ENCODE peak calls at places on chromosomes 1 and 21, in seven cellular contexts. A, M, X, B, D, F and P are unnamed samples. For H3K79me1, the result is how much of the 10 kb centered on the place peaks cover.

GRCh38 chr1:84573967-84574842 is at the start of gene CTBS:
- DNase-seq in A (peak), M (peak), X (peak), B (peak), D (peak), F (peak), P (peak)

GRCh38 chr1:91583326-91583755 is 82.7 kb downstream of the CDC7 start:
- DNase-seq in A (no peak), M (peak), X (no peak), B (no peak), D (peak), F (no peak), P (no peak)

GRCh38 chr1:59173721-59174120 is 123.2 kb upstream of the FGGY start:
- DNase-seq in A (no peak), M (peak), X (no peak), B (no peak), D (peak), F (no peak), P (no peak)

GRCh38 chr1:8166436-8166835 is 140.3 kb upstream of the ERRFI1 start:
- DNase-seq in A (no peak), M (no peak), X (no peak), B (no peak), D (no peak), F (no peak), P (no peak)

GRCh38 chr1:50774759-50775351 is 185.2 kb downstream of the FAF1 start:
- DNase-seq in A (no peak), M (peak), X (peak), B (peak), D (peak), F (no peak), P (peak)

GRCh38 chr1:113517346-113517745 is 127.0 kb downstream of the MAGI3 start:
- DNase-seq in A (no peak), M (no peak), X (no peak), B (no peak), D (no peak), F (no peak), P (no peak)

GRCh38 chr1:215476541-215476940 is 90.6 kb upstream of the KCTD3 start:
- DNase-seq in A (no peak), M (peak), X (no peak), B (no peak), D (peak), F (no peak), P (no peak)

GRCh38 chr1:170675825-170676224 is 11.9 kb downstream of the PRRX1 start:
- DNase-seq in A (no peak), M (no peak), X (no peak), B (no peak), D (no peak), F (no peak), P (no peak)

GRCh38 chr1:32769524-32770220 is 47.5 kb downstream of the YARS1 start:
- DNase-seq in A (no peak), M (peak), X (no peak), B (no peak), D (peak), F (no peak), P (peak)

GRCh38 chr1:34398916-34399275 is 222.2 kb downstream of the C1orf94 start:
- DNase-seq in A (peak), M (no peak), X (peak), B (no peak), D (no peak), F (peak), P (peak)

GRCh38 chr1:86769065-86769464 is 64.7 kb downstream of the SH3GLB1 start:
- DNase-seq in A (no peak), M (no peak), X (no peak), B (no peak), D (no peak), F (no peak), P (no peak)

GRCh38 chr1:13735168-13735930 is 35.4 kb downstream of the PRDM2 start:
- DNase-seq in A (no peak), M (no peak), X (no peak), B (no peak), D (no peak), F (no peak), P (no peak)

GRCh38 chr1:61839702-61840101 is 97.4 kb downstream of the PATJ start:
- DNase-seq in A (no peak), M (peak), X (no peak), B (no peak), D (peak), F (no peak), P (no peak)

GRCh38 chr21:16402752-16403151 is 673.0 kb downstream of the USP25 start:
- DNase-seq in A (no peak), M (no peak), X (no peak), B (no peak), D (no peak), F (no peak), P (no peak)

GRCh38 chr1:226541231-226541630 is 7.3 kb upstream of the STUM start:
- DNase-seq in A (no peak), M (no peak), X (no peak), B (no peak), D (no peak), F (no peak), P (no peak)

GRCh38 chr1:147264158-147264768 is 21.8 kb downstream of the CHD1L start:
- DNase-seq in A (no peak), M (peak), X (no peak), B (no peak), D (peak), F (no peak), P (peak)

GRCh38 chr1:218474089-218474488 is 129.0 kb downstream of the TGFB2 start:
- DNase-seq in A (no peak), M (no peak), X (no peak), B (no peak), D (no peak), F (no peak), P (no peak)

GRCh38 chr1:24427469-24427862 is 11.9 kb downstream of the NIPAL3 start:
- DNase-seq in A (no peak), M (no peak), X (no peak), B (no peak), D (no peak), F (no peak), P (no peak)

GRCh38 chr1:220300442-220301121 is 28.3 kb upstream of the RAB3GAP2 start:
- DNase-seq in A (peak), M (peak), X (peak), B (peak), D (peak), F (no peak), P (peak)

GRCh38 chr1:201739492-201740085 is 89.4 kb upstream of the IPO9 start:
- DNase-seq in A (peak), M (no peak), X (peak), B (no peak), D (peak), F (peak), P (no peak)

GRCh38 chr1:154431586-154432373 is 26.6 kb downstream of the IL6R start:
- DNase-seq in A (no peak), M (peak), X (no peak), B (no peak), D (peak), F (no peak), P (peak)

GRCh38 chr1:228368801-228369607 is 37.6 kb downstream of the TRIM11 start:
- DNase-seq in A (no peak), M (peak), X (no peak), B (no peak), D (no peak), F (no peak), P (no peak)

GRCh38 chr1:40532844-40533424 is 1.5 kb downstream of the ZNF684 start:
- DNase-seq in A (no peak), M (peak), X (peak), B (peak), D (peak), F (no peak), P (peak)

GRCh38 chr1:97632776-97633175 is 288.1 kb downstream of the DPYD start:
- DNase-seq in A (no peak), M (no peak), X (no peak), B (no peak), D (no peak), F (no peak), P (no peak)

GRCh38 chr1:235783148-235783776 is 83.4 kb downstream of the LYST start:
- DNase-seq in A (no peak), M (peak), X (peak), B (peak), D (peak), F (no peak), P (no peak)

GRCh38 chr1:2148691-2149090 is 45.9 kb downstream of the FAAP20 start:
- DNase-seq in A (no peak), M (no peak), X (no peak), B (no peak), D (no peak), F (no peak), P (no peak)

GRCh38 chr21:44751799-44752636 is 40.6 kb upstream of the TSPEAR start:
- DNase-seq in A (no peak), M (no peak), X (no peak), B (no peak), D (no peak), F (no peak), P (no peak)

GRCh38 chr1:246798606-246799496 is 74.6 kb downstream of the SCCPDH start:
- DNase-seq in A (no peak), M (no peak), X (no peak), B (no peak), D (no peak), F (no peak), P (no peak)

GRCh38 chr1:9239622-9240401 is 5.2 kb downstream of the H6PD start:
- DNase-seq in A (no peak), M (peak), X (no peak), B (no peak), D (peak), F (no peak), P (peak)

GRCh38 chr1:118155106-118155505 is 29.9 kb downstream of the SPAG17 start:
- DNase-seq in A (no peak), M (no peak), X (peak), B (no peak), D (no peak), F (no peak), P (no peak)

GRCh38 chr1:118158918-118159317 is 26.1 kb downstream of the SPAG17 start:
- DNase-seq in A (no peak), M (peak), X (no peak), B (no peak), D (peak), F (no peak), P (no peak)

GRCh38 chr1:118154220-118154619 is 30.8 kb downstream of the SPAG17 start:
- DNase-seq in A (no peak), M (peak), X (peak), B (no peak), D (peak), F (no peak), P (peak)

GRCh38 chr1:118159578-118159977 is 25.4 kb downstream of the SPAG17 start:
- DNase-seq in A (no peak), M (no peak), X (no peak), B (no peak), D (no peak), F (no peak), P (no peak)

GRCh38 chr1:118157506-118157905 is 27.5 kb downstream of the SPAG17 start:
- DNase-seq in A (no peak), M (no peak), X (no peak), B (no peak), D (no peak), F (no peak), P (no peak)
- H3K23ac ChIP-seq in A (no peak), M (no peak), X (no peak), B (no peak), D (no peak), F (no peak), P (no peak)

GRCh38 chr1:3265800-3266485 is 188.5 kb upstream of the ARHGEF16 start:
- DNase-seq in A (no peak), M (no peak), X (no peak), B (no peak), D (no peak), F (no peak), P (no peak)
- H3K79me1 ChIP-seq in A (under half), M (under half), X (under half), B (under half), D (under half), F (under half), P (under half)

DNA sequence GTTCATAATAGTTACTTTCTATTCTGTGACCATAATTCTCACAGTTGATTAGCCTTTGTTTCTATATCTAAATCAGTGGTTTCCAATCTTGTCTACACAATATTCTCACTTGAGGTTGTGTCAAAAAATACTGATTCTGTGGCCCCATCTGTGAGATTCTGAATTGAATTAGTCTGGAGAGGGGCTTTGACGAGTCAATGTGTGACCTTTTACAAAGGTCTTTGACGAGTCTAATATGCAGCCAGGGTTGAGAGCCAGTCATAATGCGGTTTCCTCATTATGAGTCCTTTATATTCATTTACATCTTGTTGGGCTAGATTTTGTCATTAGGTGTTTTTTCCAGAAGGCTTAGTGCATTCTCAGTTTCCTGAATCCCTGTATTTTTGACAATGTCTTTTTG is 19.7 kb downstream of the FCRL5 start:
- DNase-seq in A (no peak), M (no peak), X (no peak), B (no peak), D (no peak), F (no peak), P (no peak)
- H3K23ac ChIP-seq in A (no peak), M (no peak), X (no peak), B (no peak), D (no peak), F (no peak), P (no peak)

GRCh38 chr21:45867041-45867630 is 114.4 kb upstream of the COL6A1 start:
- DNase-seq in A (no peak), M (no peak), X (no peak), B (no peak), D (no peak), F (no peak), P (no peak)

GRCh38 chr21:45867671-45868081 is 113.9 kb upstream of the COL6A1 start:
- DNase-seq in A (no peak), M (no peak), X (no peak), B (no peak), D (no peak), F (no peak), P (no peak)

GRCh38 chr21:45868086-45868485 is 113.5 kb upstream of the COL6A1 start:
- DNase-seq in A (no peak), M (no peak), X (no peak), B (no peak), D (no peak), F (no peak), P (no peak)

GRCh38 chr21:45865106-45865835 is 116.3 kb upstream of the COL6A1 start:
- DNase-seq in A (peak), M (peak), X (no peak), B (no peak), D (peak), F (peak), P (peak)

GRCh38 chr21:45866473-45867010 is 115.0 kb upstream of the COL6A1 start:
- DNase-seq in A (no peak), M (no peak), X (no peak), B (no peak), D (no peak), F (no peak), P (no peak)
- H3K79me1 ChIP-seq in A (under half), M (under half), X (under half), B (under half), D (under half), F (under half), P (under half)

GRCh38 chr1:116983112-116983511 is 18.4 kb upstream of the CD101 start:
- DNase-seq in A (no peak), M (no peak), X (no peak), B (no peak), D (no peak), F (no peak), P (no peak)

GRCh38 chr1:116982319-116983004 is 19.1 kb upstream of the CD101 start:
- DNase-seq in A (peak), M (no peak), X (peak), B (no peak), D (no peak), F (peak), P (no peak)

GRCh38 chr1:116983678-116984077 is 17.9 kb upstream of the CD101 start:
- DNase-seq in A (no peak), M (no peak), X (no peak), B (no peak), D (peak), F (no peak), P (no peak)

GRCh38 chr1:116984406-116985160 is 17.0 kb upstream of the CD101 start:
- DNase-seq in A (no peak), M (no peak), X (no peak), B (no peak), D (no peak), F (no peak), P (no peak)

DNA sequence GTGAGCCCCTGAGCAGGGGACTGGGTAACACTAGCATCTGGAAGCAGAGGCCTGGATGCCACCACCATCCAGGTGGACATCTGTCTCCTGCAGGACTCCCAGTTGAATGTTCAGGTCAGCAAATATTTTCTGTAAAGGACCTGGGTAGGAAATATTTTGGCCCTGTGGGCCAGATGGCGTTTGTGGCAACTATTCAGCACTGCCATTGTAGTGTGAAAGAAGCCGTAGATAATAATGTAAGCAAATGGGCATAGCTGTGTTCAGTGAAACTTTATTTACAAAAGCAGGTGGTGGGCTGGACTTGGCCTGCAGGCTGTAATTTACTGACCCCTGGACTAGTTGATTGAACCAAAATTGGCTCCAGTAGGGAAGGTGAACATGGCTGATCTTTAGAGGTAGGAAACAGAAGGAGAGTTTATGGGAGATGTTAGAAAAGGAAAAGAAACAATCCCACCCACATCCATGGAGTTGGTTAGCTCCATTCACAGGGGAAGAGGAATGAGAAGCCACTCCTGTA is 20.0 kb upstream of the CD101 start:
- DNase-seq in A (no peak), M (no peak), X (no peak), B (no peak), D (no peak), F (no peak), P (no peak)
- H3K23ac ChIP-seq in A (no peak), M (no peak), X (no peak), B (no peak), D (no peak), F (no peak), P (no peak)

GRCh38 chr21:34924194-34924593 is 124.9 kb downstream of the RUNX1 start:
- DNase-seq in A (no peak), M (no peak), X (no peak), B (no peak), D (no peak), F (no peak), P (no peak)

GRCh38 chr21:34923626-34924025 is 125.5 kb downstream of the RUNX1 start:
- DNase-seq in A (no peak), M (no peak), X (no peak), B (no peak), D (no peak), F (no peak), P (no peak)

GRCh38 chr21:34923202-34923601 is 125.9 kb downstream of the RUNX1 start:
- DNase-seq in A (no peak), M (no peak), X (no peak), B (no peak), D (no peak), F (no peak), P (no peak)

GRCh38 chr21:34921151-34921550 is 128.0 kb downstream of the RUNX1 start:
- DNase-seq in A (no peak), M (no peak), X (no peak), B (no peak), D (no peak), F (no peak), P (no peak)

DNA sequence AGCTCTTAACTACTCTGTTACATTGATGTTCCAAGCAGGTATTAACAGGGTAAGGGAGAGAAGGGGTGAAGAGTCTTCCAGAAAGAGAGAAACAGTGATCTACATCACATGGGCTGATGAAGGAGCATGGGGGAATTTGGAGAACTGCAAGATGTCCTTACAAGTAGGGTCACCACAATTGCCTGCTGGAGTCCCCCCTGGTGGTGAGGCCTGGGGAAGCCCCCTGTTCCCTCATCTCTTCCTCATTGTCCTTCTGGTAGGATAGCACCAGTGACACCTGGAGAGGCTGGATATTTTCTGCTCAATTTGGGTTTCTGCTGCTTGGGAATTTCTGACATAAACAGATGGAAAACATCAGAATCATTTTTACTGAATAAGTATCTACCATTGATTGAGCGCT is 126.6 kb downstream of the RUNX1 start:
- DNase-seq in A (no peak), M (no peak), X (no peak), B (no peak), D (no peak), F (no peak), P (no peak)
- H3K79me1 ChIP-seq in A (under half), M (under half), X (under half), B (under half), D (under half), F (under half), P (under half)

GRCh38 chr1:211174375-211174774 is 40.4 kb upstream of the KCNH1 start:
- DNase-seq in A (no peak), M (no peak), X (no peak), B (no peak), D (no peak), F (no peak), P (peak)

GRCh38 chr1:211169353-211169752 is 35.4 kb upstream of the KCNH1 start:
- DNase-seq in A (no peak), M (no peak), X (no peak), B (no peak), D (no peak), F (no peak), P (peak)

DNA sequence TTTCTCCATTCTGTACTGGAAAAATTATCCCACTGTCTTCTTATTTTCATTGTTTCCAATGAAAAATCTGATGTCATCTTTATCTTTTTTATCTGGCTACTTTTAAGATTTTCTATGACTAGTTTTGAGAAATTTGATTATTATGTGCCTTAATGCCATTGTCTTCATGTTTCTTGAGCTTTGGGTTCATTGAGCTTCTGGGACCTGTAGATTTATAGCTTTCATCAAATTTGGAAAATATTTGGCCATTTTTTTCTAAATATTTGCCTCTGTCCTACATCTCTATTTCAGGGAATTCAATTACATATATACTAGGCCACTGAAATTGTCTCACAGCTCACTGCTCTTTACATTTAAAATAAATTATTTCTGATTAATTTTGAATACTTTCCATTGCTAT is 38.7 kb upstream of the KCNH1 start:
- DNase-seq in A (no peak), M (no peak), X (no peak), B (no peak), D (no peak), F (no peak), P (no peak)
- H3K23ac ChIP-seq in A (no peak), M (no peak), X (no peak), B (no peak), D (no peak), F (no peak), P (no peak)